ENCODE peak calls at places on chromosomes 12 and 14, in ten cellular contexts. L is Caki2; D is adipocyte; V is NCI-H1092 treated with DMSO at 0.1 percent for 48 hours; J is stimulated activated CD8-positive, alpha-beta memory T cell treated with anti-CD3 and anti-CD28 coated beads, Interleukin-4, amount 100 ng/mL, for 4 hours; K is NCI-H1105 treated with DMSO at 0.1 percent for 48 hours; F is gastrocnemius medialis; O is CD4-positive, CD25-positive, alpha-beta regulatory T cell; R is smooth muscle cell of the brain vasculature; M is activated CD4-positive, alpha-beta T cell treated with anti-CD3 and anti-CD28 coated beads, Interleukin-2, amount 10 ng/mL, durations not matched to agents 7 days and 5 days. P is an unnamed sample.

GRCh38 chr12:12720052-12720451 is 2.9 kb downstream of the CDKN1B start:
- DNase-seq in L (peak; percentile 41), D (no peak), V (peak; percentile 39), J (no peak), K (peak; percentile 29), F (no peak), O (peak; percentile 42), R (no peak), M (no peak), P (no peak)

GRCh38 chr12:124490584-124491305 is 76.7 kb downstream of the NCOR2 start:
- DNase-seq in L (no peak), D (no peak), V (no peak), J (no peak), K (no peak), F (peak; percentile 78), O (no peak), R (no peak), M (no peak), P (peak; percentile 73)

GRCh38 chr12:78584695-78585094 is 279.9 kb upstream of the SYT1 start:
- DNase-seq in L (peak; percentile 34), D (peak; percentile 30), V (peak; percentile 3), J (no peak), K (no peak), F (no peak), O (no peak), R (no peak), M (no peak), P (no peak)

GRCh38 chr12:57047981-57048380 is 1.9 kb downstream of the MYO1A start:
- DNase-seq in L (peak; percentile 12), D (no peak), V (no peak), J (no peak), K (no peak), F (no peak), O (no peak), R (no peak), M (no peak), P (no peak)

GRCh38 chr14:103629503-103630121 is 601 bp downstream of the KLC1 start:
- DNase-seq in L (peak; percentile 22), D (peak; percentile 70), V (peak; percentile 14), J (no peak), K (peak; percentile 6), F (no peak), O (peak; percentile 69), R (no peak), M (peak; percentile 62), P (peak; percentile 58)

GRCh38 chr14:89912667-89913211 is 41.8 kb downstream of the EFCAB11 start:
- DNase-seq in L (peak; percentile 71), D (peak; percentile 96), V (no peak), J (no peak), K (no peak), F (no peak), O (no peak), R (no peak), M (no peak), P (peak; percentile 10)

GRCh38 chr14:51651388-51652167 is at the start of gene FRMD6:
- DNase-seq in L (peak; percentile 80), D (peak; percentile 95), V (peak; percentile 67), J (peak; percentile 44), K (peak; percentile 81), F (peak; percentile 60), O (peak; percentile 89), R (peak; percentile 69), M (peak; percentile 85), P (peak; percentile 86)

GRCh38 chr14:41604793-41605534 is 1.7 kb upstream of the LRFN5 start:
- DNase-seq in L (no peak), D (peak; percentile 70), V (peak; percentile 91), J (no peak), K (peak; percentile 94), F (no peak), O (no peak), R (peak; percentile 64), M (no peak), P (no peak)

GRCh38 chr12:12176402-12176801 is 90.4 kb downstream of the LRP6 start:
- DNase-seq in L (no peak), D (no peak), V (no peak), J (no peak), K (no peak), F (no peak), O (no peak), R (no peak), M (no peak), P (no peak)

GRCh38 chr12:28258998-28259397 is 68.7 kb downstream of the CCDC91 start:
- DNase-seq in L (no peak), D (no peak), V (no peak), J (no peak), K (no peak), F (no peak), O (no peak), R (no peak), M (no peak), P (no peak)

GRCh38 chr12:54967461-54967860 is 17.1 kb downstream of the TESPA1 start:
- DNase-seq in L (no peak), D (no peak), V (no peak), J (no peak), K (peak; percentile 29), F (no peak), O (no peak), R (no peak), M (no peak), P (peak; percentile 22)

GRCh38 chr12:51971679-51972423 is 20.4 kb downstream of the ACVR1B start:
- DNase-seq in L (peak; percentile 87), D (peak; percentile 37), V (no peak), J (no peak), K (no peak), F (no peak), O (peak; percentile 24), R (no peak), M (no peak), P (no peak)

GRCh38 chr12:121809712-121810116 is 5.9 kb downstream of the SETD1B start:
- DNase-seq in L (no peak), D (no peak), V (no peak), J (no peak), K (no peak), F (no peak), O (no peak), R (no peak), M (no peak), P (no peak)

P was measured in transverse colon.